ENCODE peak calls at places on chromosomes 1 and 21, in seven cellular contexts. C is fibroblast of mammary gland, W is type B pancreatic cell, M is epithelial cell of esophagus, K is neural progenitor cell, B is mesothelial cell of epicardium, H is HFF-Myc. G is an unnamed sample.

GRCh38 chr21:16522512-16522911 is 792.7 kb downstream of the USP25 start:
- DNase-seq in C (peak), W (no peak), M (peak), K (no peak), B (no peak), H (no peak), G (no peak)

GRCh38 chr21:16011719-16012118 is 281.9 kb downstream of the USP25 start:
- DNase-seq in C (no peak), W (no peak), M (no peak), K (no peak), B (no peak), H (no peak), G (no peak)

GRCh38 chr21:22044431-22044830 is 1046.2 kb downstream of the NCAM2 start:
- DNase-seq in C (no peak), W (no peak), M (no peak), K (no peak), B (no peak), H (no peak), G (no peak)

GRCh38 chr1:191396622-191397021 is 761.6 kb upstream of the RGS18 start:
- DNase-seq in C (no peak), W (no peak), M (no peak), K (no peak), B (no peak), H (no peak), G (no peak)

GRCh38 chr1:213999732-214000131 is 12.0 kb downstream of the PROX1 start:
- DNase-seq in C (no peak), W (no peak), M (no peak), K (no peak), B (no peak), H (no peak), G (no peak)

GRCh38 chr1:15020943-15021745 is 132.4 kb upstream of the TMEM51 start:
- DNase-seq in C (no peak), W (no peak), M (no peak), K (no peak), B (no peak), H (no peak), G (no peak)

GRCh38 chr21:44079846-44080245 is 27.4 kb upstream of the PWP2 start:
- DNase-seq in C (no peak), W (no peak), M (no peak), K (no peak), B (no peak), H (no peak), G (no peak)

GRCh38 chr1:244730153-244730933 is 77.4 kb downstream of the DESI2 start:
- DNase-seq in C (peak), W (peak), M (peak), K (peak), B (peak), H (no peak), G (peak)

GRCh38 chr1:62437273-62437945 is 560 bp downstream of the USP1 start:
- DNase-seq in C (no peak), W (no peak), M (peak), K (peak), B (no peak), H (no peak), G (peak)

GRCh38 chr21:17903929-17904639 is 84.9 kb upstream of the C21orf91 start:
- DNase-seq in C (peak), W (no peak), M (no peak), K (no peak), B (no peak), H (no peak), G (no peak)

GRCh38 chr21:32359719-32360260 is 33.0 kb downstream of the URB1 start:
- DNase-seq in C (peak), W (no peak), M (peak), K (no peak), B (no peak), H (no peak), G (no peak)

GRCh38 chr1:8165595-8166360 is 139.7 kb upstream of the ERRFI1 start:
- DNase-seq in C (no peak), W (no peak), M (no peak), K (no peak), B (no peak), H (no peak), G (peak)

GRCh38 chr1:212721388-212722247 is 22.0 kb upstream of the BATF3 start:
- DNase-seq in C (peak), W (no peak), M (peak), K (no peak), B (no peak), H (peak), G (no peak)

GRCh38 chr21:31078796-31079195 is 40.5 kb upstream of the KRTAP19-8 start:
- DNase-seq in C (no peak), W (no peak), M (no peak), K (no peak), B (no peak), H (no peak), G (no peak)

GRCh38 chr1:87061742-87062156 is 147.3 kb downstream of the HS2ST1 start:
- DNase-seq in C (peak), W (no peak), M (peak), K (no peak), B (no peak), H (peak), G (no peak)

GRCh38 chr1:178870944-178871343 is at the start of gene ANGPTL1:
- DNase-seq in C (peak), W (no peak), M (no peak), K (peak), B (no peak), H (peak), G (peak)

GRCh38 chr1:207860531-207860930 is 50.4 kb downstream of the CD34 start:
- DNase-seq in C (peak), W (no peak), M (no peak), K (no peak), B (no peak), H (no peak), G (no peak)

GRCh38 chr1:77948841-77949424 is 29.9 kb downstream of the FUBP1 start:
- DNase-seq in C (peak), W (no peak), M (peak), K (peak), B (no peak), H (peak), G (peak)

GRCh38 chr1:204464701-204465100 is 29.9 kb downstream of the PIK3C2B start:
- DNase-seq in C (no peak), W (no peak), M (no peak), K (no peak), B (no peak), H (no peak), G (no peak)

GRCh38 chr1:215704089-215704860 is 137.2 kb downstream of the KCTD3 start:
- DNase-seq in C (peak), W (no peak), M (peak), K (no peak), B (no peak), H (no peak), G (no peak)

GRCh38 chr1:195097316-195097715 is 1510.9 kb downstream of the KCNT2 start:
- DNase-seq in C (no peak), W (no peak), M (peak), K (no peak), B (no peak), H (no peak), G (no peak)

GRCh38 chr1:150550222-150551048 is 1.2 kb downstream of the ADAMTSL4 start:
- DNase-seq in C (peak), W (no peak), M (no peak), K (peak), B (no peak), H (no peak), G (peak)

GRCh38 chr21:37337179-37337578 is 29.4 kb upstream of the DYRK1A start:
- DNase-seq in C (no peak), W (no peak), M (no peak), K (no peak), B (no peak), H (no peak), G (no peak)

GRCh38 chr1:47471163-47471562 is 33.3 kb downstream of the FOXD2 start:
- DNase-seq in C (peak), W (no peak), M (no peak), K (no peak), B (no peak), H (peak), G (no peak)

GRCh38 chr1:118785246-118785645 is 202.9 kb downstream of the TBX15 start:
- DNase-seq in C (peak), W (no peak), M (no peak), K (peak), B (no peak), H (no peak), G (no peak)

GRCh38 chr1:54287176-54287650 is 87.2 kb downstream of the MRPL37 start:
- DNase-seq in C (peak), W (no peak), M (peak), K (no peak), B (peak), H (peak), G (no peak)

GRCh38 chr1:156860639-156861423 is at the start of gene NTRK1:
- DNase-seq in C (no peak), W (no peak), M (peak), K (peak), B (no peak), H (no peak), G (peak)
- TF ChIP-seq CTCF in C (no peak), W (no peak), M (no peak), K (no peak), B (no peak), H (no peak), G (no peak)

GRCh38 chr1:159077657-159077961 is 1.0 kb upstream of the AIM2 start:
- DNase-seq in C (no peak), W (no peak), M (no peak), K (no peak), B (no peak), H (no peak), G (no peak)
- TF ChIP-seq CTCF in C (no peak), W (no peak), M (no peak), K (no peak), B (no peak), H (no peak), G (no peak)

DNA sequence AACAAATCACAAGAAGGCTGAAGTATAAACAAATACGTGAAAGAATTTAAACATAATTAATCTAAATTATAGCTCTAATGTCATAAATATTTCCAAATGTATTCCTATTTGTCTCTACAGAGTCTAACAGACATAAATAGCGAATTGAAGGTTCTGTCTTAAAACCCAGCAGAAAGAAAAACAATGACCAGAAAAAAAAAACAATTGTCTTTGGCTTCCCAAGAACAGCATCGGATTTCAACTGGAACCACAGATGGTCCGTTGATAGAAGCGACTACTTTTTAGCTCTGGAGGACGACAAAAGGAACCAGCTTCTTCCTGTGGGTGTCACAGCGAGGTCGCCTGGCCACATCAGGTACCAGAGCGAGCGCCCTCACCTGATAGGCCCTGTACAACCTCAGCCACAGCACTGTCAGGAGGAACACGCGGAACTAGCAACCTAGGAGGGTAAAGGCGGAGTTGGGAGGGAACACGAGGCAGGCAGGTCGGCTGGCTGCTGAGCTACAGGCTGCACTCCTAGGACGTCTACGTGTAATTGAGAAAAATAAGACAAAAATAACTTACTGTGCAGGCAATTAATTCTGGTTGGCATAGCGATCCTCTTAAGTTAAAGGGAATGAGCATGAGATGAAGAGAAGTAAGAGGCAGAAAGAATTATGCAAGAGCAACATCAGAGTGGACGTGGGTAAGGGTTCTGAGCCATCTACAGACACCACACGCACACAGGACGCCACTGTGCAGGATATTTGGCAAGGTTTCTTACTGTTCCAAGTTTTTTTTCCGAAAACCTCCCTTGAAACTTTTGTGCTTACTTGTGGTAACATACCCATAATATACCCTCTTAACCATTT is 16.7 kb upstream of the PRDM15 start:
- DNase-seq in C (no peak), W (no peak), M (no peak), K (no peak), B (no peak), H (no peak), G (peak)
- TF ChIP-seq CTCF in C (no peak), W (no peak), M (no peak), K (no peak), B (no peak), H (no peak), G (no peak)

GRCh38 chr1:243454328-243454997 is 198.6 kb downstream of the SDCCAG8 start:
- DNase-seq in C (no peak), W (no peak), M (peak), K (no peak), B (no peak), H (no peak), G (no peak)

GRCh38 chr1:243455760-243456651 is 200.2 kb downstream of the SDCCAG8 start:
- DNase-seq in C (no peak), W (no peak), M (no peak), K (no peak), B (no peak), H (no peak), G (no peak)

GRCh38 chr1:243447844-243448243 is 192.0 kb downstream of the SDCCAG8 start:
- DNase-seq in C (no peak), W (no peak), M (peak), K (no peak), B (no peak), H (no peak), G (no peak)

GRCh38 chr1:243447342-243447741 is 191.5 kb downstream of the SDCCAG8 start:
- DNase-seq in C (peak), W (no peak), M (peak), K (no peak), B (no peak), H (no peak), G (no peak)

GRCh38 chr1:243452092-243452491 is 196.3 kb downstream of the SDCCAG8 start:
- DNase-seq in C (no peak), W (no peak), M (no peak), K (no peak), B (no peak), H (no peak), G (no peak)
- TF ChIP-seq CTCF in C (no peak), W (no peak), M (no peak), K (no peak), B (no peak), H (no peak), G (no peak)

DNA sequence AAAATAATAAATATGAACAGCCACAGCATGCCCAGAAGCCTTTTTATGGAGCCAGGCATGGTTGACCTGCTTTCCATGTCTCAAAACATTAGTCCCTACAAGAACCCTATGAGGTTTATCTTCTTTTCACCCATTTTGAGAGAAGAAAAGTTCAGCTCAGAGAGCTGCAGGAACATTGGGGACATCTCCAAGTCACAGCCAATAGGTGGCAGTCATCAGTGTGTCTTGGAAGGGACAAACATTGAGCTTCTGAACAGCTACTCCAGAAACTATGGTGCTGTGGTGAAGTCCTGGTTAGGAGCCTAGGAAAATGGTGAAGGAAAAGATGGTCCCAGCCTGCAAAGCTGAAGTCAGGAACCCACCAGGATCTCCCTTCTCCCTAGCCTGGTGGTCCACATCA is 73.6 kb downstream of the JMJD4 start:
- DNase-seq in C (no peak), W (no peak), M (no peak), K (no peak), B (no peak), H (no peak), G (peak)
- TF ChIP-seq CTCF in C (no peak), W (no peak), M (no peak), K (peak), B (no peak), H (no peak), G (peak)

GRCh38 chr1:4362314-4363044 is 291.9 kb upstream of the AJAP1 start:
- DNase-seq in C (no peak), W (no peak), M (no peak), K (no peak), B (no peak), H (no peak), G (no peak)
- TF ChIP-seq CTCF in C (no peak), W (no peak), M (no peak), K (no peak), B (no peak), H (no peak), G (no peak)

DNA sequence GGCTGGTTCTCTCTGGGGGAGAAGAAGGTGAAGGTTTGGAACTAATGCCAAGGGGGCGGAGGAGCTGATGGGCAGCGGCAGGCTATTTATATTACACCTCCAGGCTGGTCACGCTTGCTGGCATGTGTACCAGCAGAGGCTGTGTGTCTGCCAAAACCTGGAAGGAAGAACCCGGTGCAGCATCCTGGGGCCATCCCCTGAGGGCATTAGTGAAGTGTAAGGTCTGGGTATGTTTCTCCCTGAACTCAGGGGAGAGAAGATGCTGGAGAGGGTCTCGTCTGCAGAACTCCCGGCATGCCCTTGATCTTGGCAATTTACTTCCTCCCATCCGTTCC is 5.3 kb downstream of the DISP3 start:
- DNase-seq in C (no peak), W (no peak), M (no peak), K (no peak), B (no peak), H (no peak), G (no peak)
- TF ChIP-seq CTCF in C (no peak), W (no peak), M (no peak), K (no peak), B (no peak), H (no peak), G (no peak)

DNA sequence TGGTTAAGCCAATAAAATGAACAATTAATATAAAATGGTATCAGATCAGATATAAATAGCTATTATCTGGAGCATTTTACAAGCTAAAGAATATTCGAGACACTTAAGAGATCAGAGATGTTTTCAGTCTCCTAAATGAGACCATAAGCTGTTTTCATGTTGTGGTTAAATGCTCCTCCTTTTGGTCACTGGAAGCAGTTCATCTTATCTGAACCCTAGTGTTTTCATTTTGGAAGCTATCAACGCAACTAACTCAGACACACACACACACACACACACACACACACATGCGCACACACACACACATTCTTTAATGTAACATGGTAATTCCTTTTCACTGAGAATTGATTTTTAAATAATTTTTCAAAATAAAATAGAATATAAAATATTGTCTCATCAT is 10.0 kb upstream of the LRRC8C start:
- DNase-seq in C (peak), W (no peak), M (peak), K (no peak), B (no peak), H (no peak), G (no peak)
- TF ChIP-seq CTCF in C (peak), W (no peak), M (peak), K (peak), B (no peak), H (no peak), G (peak)

DNA sequence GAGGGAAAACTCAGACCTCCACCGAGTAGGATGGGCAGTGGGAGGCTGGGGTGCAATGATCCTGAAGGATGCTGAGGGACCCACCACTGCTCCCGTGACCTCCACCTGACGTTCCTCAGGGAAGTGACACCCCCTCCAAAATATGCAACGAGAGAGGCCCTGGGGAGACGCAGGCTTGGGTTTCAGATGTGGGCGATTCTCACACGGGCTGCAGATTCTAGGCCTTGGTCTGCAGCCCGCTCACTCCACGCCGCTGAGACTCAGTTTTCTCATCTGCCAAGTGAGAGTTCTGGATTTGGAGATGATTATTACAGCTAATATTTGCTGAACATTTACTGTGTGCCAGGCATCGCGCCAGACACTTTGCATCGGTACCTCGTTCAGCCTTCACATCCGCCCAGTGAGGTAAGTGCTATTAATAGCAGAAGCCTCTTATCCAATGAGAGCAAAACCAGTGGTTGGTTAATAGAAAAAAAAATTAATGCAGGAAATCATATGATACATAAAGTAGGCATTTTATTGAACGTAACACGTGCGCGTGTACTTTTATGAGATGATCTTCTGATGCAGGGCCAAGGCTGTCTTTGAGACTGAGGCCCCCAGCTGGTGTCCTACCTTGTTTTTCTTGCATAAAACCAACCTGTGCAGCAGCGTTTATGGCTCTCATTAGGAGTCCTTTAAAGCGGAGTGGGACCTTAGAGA is 102.0 kb upstream of the RUNX3 start:
- DNase-seq in C (peak), W (no peak), M (peak), K (no peak), B (no peak), H (no peak), G (no peak)
- TF ChIP-seq CTCF in C (no peak), W (no peak), M (no peak), K (no peak), B (no peak), H (no peak), G (no peak)

DNA sequence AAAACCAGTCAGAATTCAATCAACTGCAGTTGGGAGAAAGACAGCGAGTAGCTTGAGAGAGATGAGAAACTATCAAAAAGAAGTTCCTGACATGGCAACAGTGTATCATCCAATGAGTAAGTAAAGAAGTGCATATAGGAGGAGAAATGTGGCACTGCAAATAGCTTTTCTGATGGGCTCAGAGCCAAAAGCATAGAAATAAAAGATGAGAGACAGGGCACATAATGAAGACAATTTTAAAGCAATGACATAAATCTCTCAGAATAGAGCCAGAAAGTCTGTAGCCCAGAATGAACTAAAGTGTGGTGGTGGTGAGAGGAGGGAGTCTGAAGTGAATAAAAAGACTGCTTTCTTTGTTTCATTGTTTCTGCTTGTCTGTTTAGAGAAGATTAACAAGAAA is 34.3 kb downstream of the TNFSF18 start:
- DNase-seq in C (no peak), W (no peak), M (no peak), K (no peak), B (no peak), H (no peak), G (no peak)
- TF ChIP-seq CTCF in C (no peak), W (no peak), M (no peak), K (no peak), B (no peak), H (no peak), G (no peak)

G was measured in GM23338.